ENCODE peak calls at places on chromosomes 5 and 9, in nine cellular contexts. A is KG1, J is AG09309, K is T-helper 1 cell, N is choroid plexus epithelial cell, R is left lung, P is HCEC 1CT, C is M059J, F is astrocyte of the spinal cord. Z is an unnamed sample.
A peak's percentile ranks its signal among the peaks of the same experiment; 100 is the strongest.

GRCh38 chr9:98248737-98249474 is 6.5 kb downstream of the TBC1D2 start:
- DNase-seq in A (peak; percentile 21), J (peak; percentile 95), K (peak; percentile 61), N (peak; percentile 98), R (peak; percentile 94), P (peak; percentile 97), C (peak; percentile 96), F (peak; percentile 93), Z (no peak)

GRCh38 chr5:142716963-142717362 is 31.1 kb upstream of the FGF1 start:
- DNase-seq in A (no peak), J (no peak), K (peak; percentile 43), N (peak; percentile 79), R (peak; percentile 45), P (peak; percentile 64), C (peak; percentile 55), F (peak; percentile 59), Z (peak; percentile 14)

GRCh38 chr5:140142802-140143201 is 17.1 kb downstream of the IGIP start:
- DNase-seq in A (no peak), J (no peak), K (no peak), N (no peak), R (no peak), P (no peak), C (no peak), F (no peak), Z (no peak)

GRCh38 chr9:70255521-70255920 is 3.3 kb upstream of the SMC5 start:
- DNase-seq in A (no peak), J (no peak), K (no peak), N (peak; percentile 9), R (no peak), P (peak; percentile 62), C (no peak), F (peak; percentile 33), Z (no peak)

GRCh38 chr9:86034863-86035734 is 64.3 kb downstream of the GOLM1 start:
- DNase-seq in A (no peak), J (no peak), K (no peak), N (peak; percentile 74), R (no peak), P (peak; percentile 52), C (peak; percentile 49), F (peak; percentile 55), Z (no peak)

GRCh38 chr5:36305571-36306326 is 4.0 kb upstream of the RANBP3L start:
- DNase-seq in A (no peak), J (no peak), K (peak; percentile 12), N (peak; percentile 75), R (peak; percentile 42), P (peak; percentile 53), C (peak; percentile 55), F (peak; percentile 64), Z (no peak)

GRCh38 chr9:138042640-138043039 is 165.1 kb downstream of the CACNA1B start:
- DNase-seq in A (no peak), J (no peak), K (no peak), N (no peak), R (no peak), P (no peak), C (no peak), F (no peak), Z (no peak)

GRCh38 chr5:102867999-102868662 is 113.0 kb downstream of the PAM start:
- DNase-seq in A (no peak), J (no peak), K (no peak), N (peak; percentile 30), R (no peak), P (no peak), C (peak; percentile 52), F (peak; percentile 33), Z (no peak)

GRCh38 chr9:4979224-4979623 is 5.8 kb upstream of the JAK2 start:
- DNase-seq in A (no peak), J (no peak), K (no peak), N (peak; percentile 55), R (no peak), P (peak; percentile 83), C (no peak), F (no peak), Z (no peak)

GRCh38 chr5:115097236-115097635 is 72.5 kb downstream of the TRIM36 start:
- DNase-seq in A (no peak), J (no peak), K (no peak), N (no peak), R (no peak), P (no peak), C (no peak), F (no peak), Z (no peak)

GRCh38 chr5:7876867-7877266 is 7.9 kb downstream of the MTRR start:
- DNase-seq in A (no peak), J (no peak), K (peak; percentile 61), N (peak; percentile 65), R (no peak), P (peak; percentile 62), C (peak; percentile 82), F (peak; percentile 51), Z (no peak)

GRCh38 chr9:90457386-90458080 is 185.1 kb downstream of the DIRAS2 start:
- DNase-seq in A (no peak), J (no peak), K (no peak), N (no peak), R (no peak), P (no peak), C (peak; percentile 5), F (no peak), Z (no peak)

GRCh38 chr9:78932849-78933627 is 636.1 kb downstream of the PSAT1 start:
- DNase-seq in A (no peak), J (no peak), K (no peak), N (peak; percentile 77), R (no peak), P (peak; percentile 75), C (peak; percentile 90), F (peak; percentile 68), Z (no peak)

GRCh38 chr9:35962126-35962906 is 4.4 kb upstream of the OR2S2 start:
- DNase-seq in A (no peak), J (no peak), K (no peak), N (peak; percentile 33), R (no peak), P (peak; percentile 52), C (peak; percentile 88), F (peak; percentile 21), Z (no peak)

GRCh38 chr5:129020683-129021082 is 55.4 kb downstream of the SLC27A6 start:
- DNase-seq in A (no peak), J (no peak), K (no peak), N (no peak), R (no peak), P (no peak), C (no peak), F (no peak), Z (no peak)

GRCh38 chr5:104533498-104533897 is 970.9 kb upstream of the NUDT12 start:
- DNase-seq in A (no peak), J (no peak), K (no peak), N (no peak), R (no peak), P (no peak), C (no peak), F (no peak), Z (no peak)

GRCh38 chr9:135869916-135870315 is 37.4 kb downstream of the CAMSAP1 start:
- DNase-seq in A (no peak), J (no peak), K (no peak), N (no peak), R (no peak), P (no peak), C (no peak), F (no peak), Z (no peak)

GRCh38 chr5:139688712-139689413 is 40.7 kb downstream of the CXXC5 start:
- DNase-seq in A (no peak), J (no peak), K (no peak), N (no peak), R (no peak), P (no peak), C (no peak), F (no peak), Z (no peak)

GRCh38 chr9:18442629-18443491 is 31.1 kb upstream of the ADAMTSL1 start:
- DNase-seq in A (peak; percentile 2), J (peak; percentile 61), K (peak; percentile 44), N (peak; percentile 96), R (peak; percentile 42), P (peak; percentile 85), C (peak; percentile 75), F (peak; percentile 90), Z (no peak)

GRCh38 chr9:87613265-87614111 is 112.4 kb upstream of the CTSL start:
- DNase-seq in A (no peak), J (no peak), K (no peak), N (peak; percentile 41), R (no peak), P (no peak), C (peak; percentile 47), F (peak; percentile 52), Z (no peak)

GRCh38 chr5:135484563-135485157 is 32.5 kb upstream of the TIFAB start:
- DNase-seq in A (no peak), J (no peak), K (no peak), N (no peak), R (peak; percentile 49), P (no peak), C (no peak), F (no peak), Z (no peak)

GRCh38 chr9:111810908-111811307 is 16.2 kb upstream of the SHOC1 start:
- DNase-seq in A (no peak), J (no peak), K (no peak), N (no peak), R (no peak), P (no peak), C (no peak), F (no peak), Z (no peak)